ENCODE peak calls at places on chromosomes 5 and 9, in four cellular contexts. N is NT2/D1, A is hepatocyte, K is spleen. M is an unnamed sample. For H3K36me3, the result is how much of the 10 kb centered on the place peaks cover.

GRCh38 chr5:96288166-96288844 is 144.7 kb downstream of the PCSK1 start:
- DNase-seq in A (no peak), N (no peak), K (no peak), M (no peak)

GRCh38 chr5:164188733-164189148 is 683.3 kb downstream of the MAT2B start:
- DNase-seq in N (no peak), K (no peak), A (no peak), M (no peak)

GRCh38 chr5:167688331-167688730 is 603.1 kb upstream of the WWC1 start:
- DNase-seq in A (no peak), K (no peak), N (no peak), M (no peak)

GRCh38 chr5:177447611-177448243 is 1.1 kb downstream of the PRR7 start:
- DNase-seq in A (peak), K (peak), N (no peak), M (no peak)

GRCh38 chr5:139251281-139251687 is 42.3 kb upstream of the MATR3 start:
- DNase-seq in K (no peak), A (no peak), N (no peak), M (no peak)

GRCh38 chr9:120875954-120876841 is 790 bp downstream of the PHF19 start:
- DNase-seq in N (peak), A (peak), K (peak), M (peak)

GRCh38 chr9:120781236-120781635 is 12.0 kb downstream of the FBXW2 start:
- DNase-seq in K (no peak), A (no peak), N (no peak), M (no peak)

GRCh38 chr9:88980732-88981336 is 10.4 kb upstream of the S1PR3 start:
- DNase-seq in N (no peak), A (no peak), K (no peak), M (no peak)

GRCh38 chr5:32785639-32786216 is 74.6 kb downstream of the NPR3 start:
- DNase-seq in K (no peak), N (no peak), A (no peak), M (no peak)

GRCh38 chr5:39422036-39422606 is 2.7 kb downstream of the DAB2 start:
- DNase-seq in N (no peak), A (no peak), K (no peak), M (no peak)

GRCh38 chr5:131536211-131536826 is 98.7 kb downstream of the RAPGEF6 start:
- DNase-seq in K (no peak), A (no peak), N (no peak), M (no peak)

GRCh38 chr5:168390491-168390890 is 95.8 kb upstream of the RARS1 start:
- DNase-seq in K (no peak), N (no peak), A (no peak), M (peak)

GRCh38 chr5:98902733-98903132 is 26.1 kb downstream of the CHD1 start:
- DNase-seq in K (no peak), N (no peak), A (no peak), M (no peak)

GRCh38 chr5:153480401-153480800 is 10.1 kb upstream of the GRIA1 start:
- DNase-seq in K (no peak), N (no peak), A (peak), M (no peak)

GRCh38 chr9:117414906-117415583 is at the start of gene ASTN2:
- DNase-seq in N (no peak), K (no peak), A (no peak), M (no peak)

GRCh38 chr5:106940986-106941385 is 729.8 kb downstream of the EFNA5 start:
- DNase-seq in N (no peak), A (peak), K (no peak), M (no peak)

GRCh38 chr5:14204785-14205321 is 61.7 kb downstream of the TRIO start:
- DNase-seq in K (peak), A (peak), N (no peak), M (no peak)

GRCh38 chr5:10858307-10858706 is 97.3 kb upstream of the DAP start:
- DNase-seq in N (no peak), A (no peak), K (no peak), M (no peak)

DNA sequence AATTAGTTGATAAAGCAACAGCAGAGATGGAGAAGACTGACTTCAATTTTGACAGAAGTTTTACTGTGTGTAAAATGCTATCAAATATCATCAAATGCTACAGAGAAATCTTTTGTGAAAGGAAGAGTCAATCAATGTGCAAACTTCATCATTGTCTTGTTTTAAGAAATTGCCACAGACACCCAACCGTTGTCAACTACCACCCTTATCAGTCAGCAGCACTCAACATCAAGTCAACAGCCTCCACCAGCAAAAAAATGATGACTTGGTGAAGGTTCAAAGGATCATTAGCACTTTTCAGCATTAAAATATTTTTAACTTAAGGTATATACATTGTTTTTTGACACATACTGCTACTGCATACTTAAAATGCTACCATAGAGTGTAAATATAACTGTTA is 888.8 kb downstream of the CDH18 start:
- DNase-seq in N (no peak), A (no peak), K (no peak), M (no peak)
- H3K36me3 ChIP-seq in N (under half), A (under half), K (under half), M (under half)

GRCh38 chr5:135345945-135346731 is 52.9 kb downstream of the MACROH2A1 start:
- DNase-seq in N (no peak), K (no peak), A (no peak), M (no peak)

GRCh38 chr5:135348920-135349319 is 50.1 kb downstream of the MACROH2A1 start:
- DNase-seq in K (no peak), N (no peak), A (no peak), M (no peak)

GRCh38 chr5:135350536-135350935 is 48.5 kb downstream of the MACROH2A1 start:
- DNase-seq in A (no peak), N (no peak), K (no peak), M (no peak)

GRCh38 chr5:135349441-135349840 is 49.6 kb downstream of the MACROH2A1 start:
- DNase-seq in N (no peak), K (no peak), A (no peak), M (no peak)

GRCh38 chr5:135349886-135350285 is 49.1 kb downstream of the MACROH2A1 start:
- DNase-seq in K (no peak), A (no peak), N (no peak), M (no peak)
- H3K36me3 ChIP-seq in K (half or more), A (under half), N (half or more), M (under half)

DNA sequence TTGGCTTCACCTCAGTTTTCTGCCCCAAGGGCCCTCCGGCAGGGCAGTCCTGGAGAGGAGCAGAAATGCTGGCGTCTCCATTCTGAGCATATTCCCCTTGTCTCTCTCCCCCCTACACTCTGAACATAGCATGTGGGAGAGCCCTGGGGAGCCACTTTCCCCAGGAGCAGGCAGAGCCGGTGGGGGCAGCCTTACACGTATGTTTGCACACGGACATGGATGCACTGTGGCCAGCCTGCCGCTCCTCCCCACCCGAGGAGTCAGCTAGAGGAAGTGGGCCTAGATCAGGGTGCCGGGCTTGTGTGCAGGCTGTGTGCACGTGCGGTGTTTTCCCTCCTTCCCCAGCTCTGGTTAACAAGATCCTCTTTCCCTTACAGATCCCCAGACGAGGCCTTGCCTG is 25.4 kb upstream of the POMT1 start:
- DNase-seq in A (no peak), K (peak), N (no peak), M (no peak)
- H3K36me3 ChIP-seq in A (under half), K (half or more), N (half or more), M (half or more)

GRCh38 chr5:6943749-6944148 is 230.5 kb downstream of the TENT4A start:
- DNase-seq in N (no peak), K (no peak), A (no peak), M (no peak)
- H3K36me3 ChIP-seq in N (under half), K (under half), A (under half), M (under half)

DNA sequence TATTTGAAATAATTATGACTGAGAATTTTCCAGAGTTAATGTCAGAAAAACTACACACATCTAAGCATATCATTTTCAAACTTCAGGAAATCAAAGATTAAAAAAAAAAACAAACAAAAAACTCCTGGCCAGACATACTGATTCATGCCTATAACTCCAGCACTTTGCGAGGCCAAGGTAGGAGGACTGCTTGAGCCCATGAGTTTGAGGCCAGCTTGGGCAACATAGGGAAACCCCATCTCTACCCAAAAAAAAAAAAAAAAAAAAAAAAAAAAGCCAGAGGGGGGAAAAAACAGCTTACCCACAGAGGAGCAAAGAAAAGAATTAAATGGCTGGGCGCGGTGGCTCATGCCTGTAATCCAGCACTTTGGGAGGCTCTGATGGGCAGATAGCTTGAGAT is 22.4 kb downstream of the EFCAB9 start:
- DNase-seq in K (no peak), A (no peak), N (no peak), M (no peak)
- H3K36me3 ChIP-seq in K (under half), A (under half), N (under half), M (under half)

GRCh38 chr9:77614671-77615070 is 33.5 kb downstream of the GNA14 start:
- DNase-seq in K (no peak), A (no peak), N (no peak), M (no peak)

GRCh38 chr9:77616191-77616590 is 31.9 kb downstream of the GNA14 start:
- DNase-seq in K (no peak), A (no peak), N (no peak), M (no peak)
- H3K36me3 ChIP-seq in K (under half), A (under half), N (under half), M (under half)

GRCh38 chr5:160635046-160635445 is 213.4 kb downstream of the PTTG1 start:
- DNase-seq in N (no peak), A (peak), K (no peak), M (no peak)

GRCh38 chr5:160638141-160638742 is 213.8 kb downstream of the ATP10B start:
- DNase-seq in A (peak), K (no peak), N (no peak), M (no peak)

GRCh38 chr5:160637357-160637756 is 214.7 kb downstream of the ATP10B start:
- DNase-seq in K (no peak), A (peak), N (no peak), M (no peak)

GRCh38 chr5:160640417-160640816 is 211.6 kb downstream of the ATP10B start:
- DNase-seq in N (no peak), K (no peak), A (no peak), M (no peak)

DNA sequence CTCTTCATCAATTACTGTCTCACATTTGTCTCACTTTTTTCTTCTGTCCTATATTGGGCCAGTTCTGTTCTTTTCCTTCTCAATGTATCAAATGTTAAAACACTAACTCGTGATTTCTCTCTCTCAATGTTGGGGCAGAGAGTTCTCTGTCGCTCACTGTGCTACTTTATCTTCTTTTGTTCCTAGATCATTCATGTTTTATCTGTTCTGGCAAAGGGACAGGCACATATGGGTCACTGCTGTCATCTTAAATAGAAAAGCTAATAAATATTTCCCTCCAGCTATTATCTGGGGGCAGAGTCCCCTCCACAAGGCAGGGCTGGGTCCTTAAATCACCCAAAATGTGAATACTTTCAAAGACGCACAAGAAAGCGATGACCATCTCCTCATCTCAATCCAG is 214.0 kb downstream of the PTTG1 start:
- DNase-seq in A (no peak), K (no peak), N (no peak), M (no peak)
- H3K36me3 ChIP-seq in A (under half), K (under half), N (under half), M (under half)